ENCODE peak calls at places on chromosome 9, in seven cellular contexts. M is IMR-90, L is heart left ventricle, V is mammary epithelial cell, U is GM23338, O is mucosa of descending colon, B is upper lobe of left lung. Y is an unnamed sample.

GRCh38 chr9:91844170-91844569 is 105.9 kb downstream of the ROR2 start:
- DNase-seq in M (no peak), L (no peak), V (no peak), U (no peak), O (no peak), B (no peak), Y (peak; percentile 53)

GRCh38 chr9:5714501-5715401 is 85.8 kb downstream of the RIC1 start:
- DNase-seq in M (peak; percentile 61), L (no peak), V (peak; percentile 49), U (peak; percentile 67), O (no peak), B (no peak), Y (no peak)

GRCh38 chr9:112815868-112816267 is 65.3 kb downstream of the SNX30 start:
- DNase-seq in M (no peak), L (no peak), V (no peak), U (no peak), O (no peak), B (no peak), Y (no peak)

GRCh38 chr9:92048924-92049625 is 66.1 kb downstream of the SPTLC1 start:
- DNase-seq in M (peak; percentile 65), L (no peak), V (no peak), U (peak; percentile 71), O (no peak), B (no peak), Y (no peak)

GRCh38 chr9:136735812-136736480 is 6.8 kb downstream of the LCN10 start:
- DNase-seq in M (no peak), L (no peak), V (no peak), U (no peak), O (no peak), B (peak; percentile 52), Y (no peak)

GRCh38 chr9:91416086-91416712 is 7.4 kb downstream of the NFIL3 start:
- DNase-seq in M (peak; percentile 60), L (no peak), V (peak; percentile 76), U (no peak), O (no peak), B (no peak), Y (no peak)

GRCh38 chr9:89477811-89478583 is 19.9 kb downstream of the SEMA4D start:
- DNase-seq in M (peak; percentile 46), L (no peak), V (peak; percentile 26), U (no peak), O (peak; percentile 44), B (no peak), Y (no peak)

GRCh38 chr9:90914868-90915483 is 113.4 kb downstream of the SYK start:
- DNase-seq in M (peak; percentile 76), L (peak; percentile 72), V (peak; percentile 74), U (peak; percentile 86), O (peak; percentile 82), B (no peak), Y (peak; percentile 79)

GRCh38 chr9:37746448-37747270 is 6.9 kb upstream of the TRMT10B start:
- DNase-seq in M (peak; percentile 86), L (no peak), V (no peak), U (no peak), O (no peak), B (peak; percentile 77), Y (no peak)

GRCh38 chr9:129138476-129139232 is 27.4 kb downstream of the PTPA start:
- DNase-seq in M (peak; percentile 40), L (peak; percentile 80), V (peak; percentile 24), U (no peak), O (peak; percentile 51), B (peak; percentile 82), Y (no peak)

GRCh38 chr9:75953218-75953617 is 62.7 kb downstream of the PCSK5 start:
- DNase-seq in M (no peak), L (no peak), V (no peak), U (no peak), O (no peak), B (no peak), Y (no peak)

GRCh38 chr9:69157751-69158466 is 16.2 kb upstream of the TJP2 start:
- DNase-seq in M (peak; percentile 84), L (no peak), V (peak; percentile 55), U (no peak), O (no peak), B (no peak), Y (no peak)
- TF ChIP-seq CTCF in M (peak; percentile 29), L (peak; percentile 23), V (peak; percentile 32), U (peak; percentile 55), O (no peak), B (no peak), Y (peak; percentile 32)

GRCh38 chr9:87499455-87500015 is 1.9 kb downstream of the DAPK1 start:
- DNase-seq in M (no peak), L (no peak), V (no peak), U (no peak), O (no peak), B (no peak), Y (no peak)
- H3K4me3 ChIP-seq in M (no peak overlapping the region), L (peak overlapping the region; percentile 60), V (no peak overlapping the region), U (peak overlapping the region; percentile 91), O (no peak overlapping the region), B (peak overlapping the region; percentile 81), Y (peak overlapping the region; percentile 81)

GRCh38 chr9:33263131-33263935 is 1.2 kb downstream of the BAG1 start:
- DNase-seq in M (no peak), L (no peak), V (peak; percentile 35), U (peak; percentile 32), O (no peak), B (peak; percentile 25), Y (no peak)

GRCh38 chr9:33265211-33265885 is 499 bp downstream of the CHMP5 start:
- DNase-seq in M (no peak), L (no peak), V (peak; percentile 45), U (no peak), O (no peak), B (no peak), Y (no peak)

GRCh38 chr9:33267368-33267767 is 2.5 kb downstream of the CHMP5 start:
- DNase-seq in M (no peak), L (no peak), V (no peak), U (no peak), O (no peak), B (no peak), Y (no peak)

GRCh38 chr9:33263936-33264472 is 504 bp downstream of the BAG1 start:
- DNase-seq in M (no peak), L (peak; percentile 51), V (no peak), U (no peak), O (no peak), B (no peak), Y (peak; percentile 78)

DNA sequence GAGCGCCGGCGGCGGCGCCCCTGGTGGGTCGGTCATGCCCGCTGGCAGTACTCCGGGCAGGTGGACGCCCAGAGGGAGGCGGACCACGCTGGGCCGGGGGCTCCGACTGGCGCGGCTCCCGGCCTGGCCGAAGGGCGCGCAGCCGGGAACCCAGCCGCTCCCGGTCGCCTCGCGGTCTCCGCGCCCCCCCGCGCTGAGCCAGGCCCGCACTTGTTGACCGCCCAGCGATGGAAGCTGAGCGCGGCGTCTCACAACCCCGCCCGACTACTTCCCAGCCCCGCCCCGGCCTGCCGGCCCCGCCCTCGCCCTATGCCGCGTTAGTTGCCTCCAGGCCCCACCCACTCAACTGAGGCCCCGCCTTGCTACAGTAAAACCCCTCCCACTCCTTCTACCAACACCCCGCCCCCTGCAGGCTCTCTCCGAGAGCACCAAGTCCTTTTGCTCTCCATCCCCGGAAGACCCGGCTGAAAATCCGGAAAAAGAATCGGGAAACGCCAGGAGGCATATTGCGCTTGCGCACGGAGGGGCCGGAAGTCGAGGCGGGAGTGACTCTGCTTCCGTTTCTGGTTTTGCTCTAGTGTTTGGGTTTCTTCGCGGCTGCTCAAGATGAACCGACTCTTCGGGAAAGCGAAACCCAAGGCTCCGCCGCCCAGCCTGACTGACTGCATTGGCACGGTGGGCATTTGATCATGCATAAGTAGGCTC is at the start of the genes BAG1 and CHMP5:
- DNase-seq in M (peak; percentile 99), L (peak; percentile 99), V (peak; percentile 99), U (peak; percentile 100), O (peak; percentile 100), B (peak; percentile 100), Y (peak; percentile 100)
- TF ChIP-seq CTCF in M (peak; percentile 48), L (peak; percentile 51), V (peak; percentile 45), U (peak; percentile 21), O (peak; percentile 36), B (no peak), Y (peak; percentile 31)

GRCh38 chr9:7976856-7977255 is 177.3 kb upstream of the DMAC1 start:
- DNase-seq in M (no peak), L (no peak), V (no peak), U (no peak), O (no peak), B (no peak), Y (no peak)

GRCh38 chr9:7976167-7976755 is 176.7 kb upstream of the DMAC1 start:
- DNase-seq in M (no peak), L (no peak), V (no peak), U (no peak), O (no peak), B (no peak), Y (no peak)

GRCh38 chr9:7973123-7973522 is 173.5 kb upstream of the DMAC1 start:
- DNase-seq in M (no peak), L (no peak), V (no peak), U (no peak), O (no peak), B (no peak), Y (no peak)

GRCh38 chr9:7977586-7977985 is 178.0 kb upstream of the DMAC1 start:
- DNase-seq in M (no peak), L (no peak), V (no peak), U (no peak), O (no peak), B (no peak), Y (no peak)

GRCh38 chr9:7974335-7975005 is 174.9 kb upstream of the DMAC1 start:
- DNase-seq in M (no peak), L (no peak), V (no peak), U (no peak), O (no peak), B (no peak), Y (no peak)
- H3K4me3 ChIP-seq in M (no peak overlapping the region), L (no peak overlapping the region), V (no peak overlapping the region), U (no peak overlapping the region), O (no peak overlapping the region), B (no peak overlapping the region), Y (no peak overlapping the region)

Y was measured in lower lobe of right lung.